ENCODE peak calls at places on chromosomes 7 and 10, in eight cellular contexts. Y, X, J, M, V, W, F and L are unnamed samples.

GRCh38 chr10:114337510-114338462 is 66.5 kb downstream of the AFAP1L2 start:
- DNase-seq in Y (no peak), X (no peak), J (no peak), M (no peak), V (no peak), W (no peak), F (no peak), L (no peak)

GRCh38 chr7:96315109-96315480 is 6.8 kb downstream of the SLC25A13 start:
- DNase-seq in Y (no peak), X (no peak), J (no peak), M (no peak), V (no peak), W (no peak), F (no peak), L (no peak)

GRCh38 chr7:82964150-82964882 is 198.4 kb downstream of the PCLO start:
- DNase-seq in Y (peak), X (no peak), J (no peak), M (no peak), V (no peak), W (no peak), F (no peak), L (no peak)

GRCh38 chr7:22979251-22979650 is 34.7 kb downstream of the HYCC1 start:
- DNase-seq in Y (no peak), X (no peak), J (no peak), M (no peak), V (no peak), W (no peak), F (no peak), L (no peak)

GRCh38 chr10:123521076-123521475 is 145.1 kb upstream of the GPR26 start:
- DNase-seq in Y (no peak), X (no peak), J (no peak), M (no peak), V (no peak), W (no peak), F (no peak), L (peak)

GRCh38 chr10:87634311-87634710 is 25.4 kb upstream of the PAPSS2 start:
- DNase-seq in Y (no peak), X (no peak), J (no peak), M (no peak), V (no peak), W (no peak), F (no peak), L (no peak)

GRCh38 chr10:126953886-126954285 is 48.7 kb downstream of the DOCK1 start:
- DNase-seq in Y (no peak), X (no peak), J (no peak), M (no peak), V (no peak), W (no peak), F (no peak), L (peak)

GRCh38 chr7:66970310-66970709 is 25.1 kb downstream of the SBDS start:
- DNase-seq in Y (no peak), X (no peak), J (no peak), M (no peak), V (no peak), W (no peak), F (no peak), L (no peak)

GRCh38 chr7:47982610-47983009 is 3.2 kb upstream of the HUS1 start:
- DNase-seq in Y (no peak), X (no peak), J (no peak), M (no peak), V (no peak), W (no peak), F (no peak), L (no peak)

GRCh38 chr10:79153753-79154152 is 85.0 kb downstream of the ZMIZ1 start:
- DNase-seq in Y (no peak), X (no peak), J (no peak), M (no peak), V (no peak), W (no peak), F (no peak), L (no peak)

GRCh38 chr7:124489925-124490324 is 275.7 kb downstream of the GPR37 start:
- DNase-seq in Y (no peak), X (no peak), J (no peak), M (no peak), V (no peak), W (no peak), F (no peak), L (no peak)

GRCh38 chr7:98998821-98999725 is 120.7 kb downstream of the TRRAP start:
- DNase-seq in Y (no peak), X (no peak), J (no peak), M (no peak), V (no peak), W (no peak), F (no peak), L (peak)

GRCh38 chr7:55127622-55128081 is 108.8 kb downstream of the EGFR start:
- DNase-seq in Y (no peak), X (no peak), J (no peak), M (no peak), V (no peak), W (no peak), F (no peak), L (no peak)

GRCh38 chr7:29363636-29364425 is 169.3 kb downstream of the CHN2 start:
- DNase-seq in Y (no peak), X (no peak), J (no peak), M (no peak), V (no peak), W (no peak), F (no peak), L (no peak)

GRCh38 chr7:18317956-18318355 is 177.6 kb upstream of the HDAC9 start:
- DNase-seq in Y (no peak), X (no peak), J (no peak), M (no peak), V (no peak), W (no peak), F (no peak), L (no peak)

GRCh38 chr10:100728928-100729876 is 16.2 kb upstream of the PAX2 start:
- DNase-seq in Y (peak), X (no peak), J (no peak), M (peak), V (peak), W (peak), F (no peak), L (no peak)

GRCh38 chr10:4941540-4942330 is 21.5 kb upstream of the AKR1C1 start:
- DNase-seq in Y (no peak), X (no peak), J (no peak), M (no peak), V (no peak), W (no peak), F (no peak), L (no peak)

GRCh38 chr7:51009716-51010496 is 227.2 kb upstream of the GRB10 start:
- DNase-seq in Y (no peak), X (no peak), J (no peak), M (no peak), V (no peak), W (no peak), F (peak), L (peak)

GRCh38 chr10:1057106-1057657 is 997 bp downstream of the WDR37 start:
- DNase-seq in Y (peak), X (no peak), J (no peak), M (no peak), V (no peak), W (peak), F (no peak), L (no peak)

GRCh38 chr7:76064208-76064970 is 16.5 kb downstream of the MDH2 start:
- DNase-seq in Y (no peak), X (no peak), J (no peak), M (no peak), V (no peak), W (no peak), F (no peak), L (no peak)

GRCh38 chr7:102830206-102830605 is 81.4 kb downstream of the FAM185A start:
- DNase-seq in Y (no peak), X (no peak), J (no peak), M (no peak), V (no peak), W (no peak), F (no peak), L (no peak)

GRCh38 chr7:7984424-7984823 is 15.8 kb downstream of the GLCCI1 start:
- DNase-seq in Y (no peak), X (no peak), J (no peak), M (no peak), V (no peak), W (no peak), F (no peak), L (no peak)

GRCh38 chr10:3668276-3668960 is 116.6 kb downstream of the KLF6 start:
- DNase-seq in Y (peak), X (no peak), J (no peak), M (no peak), V (peak), W (peak), F (peak), L (no peak)

GRCh38 chr10:133444342-133445267 is 9.1 kb upstream of the SCART1 start:
- DNase-seq in Y (no peak), X (no peak), J (no peak), M (no peak), V (no peak), W (no peak), F (no peak), L (no peak)

GRCh38 chr10:66924674-66925345 is 1.0 kb upstream of the LRRTM3 start:
- DNase-seq in Y (no peak), X (no peak), J (no peak), M (no peak), V (no peak), W (no peak), F (no peak), L (no peak)

GRCh38 chr7:66790219-66790618 is 49.7 kb downstream of the RABGEF1 start:
- DNase-seq in Y (no peak), X (no peak), J (no peak), M (no peak), V (no peak), W (no peak), F (no peak), L (no peak)

GRCh38 chr7:16318989-16319915 is 102.1 kb downstream of the CRPPA start:
- DNase-seq in Y (no peak), X (no peak), J (no peak), M (peak), V (peak), W (no peak), F (peak), L (no peak)

GRCh38 chr10:73251683-73252444 is 580 bp downstream of the MRPS16 start:
- DNase-seq in Y (peak), X (no peak), J (no peak), M (peak), V (no peak), W (peak), F (no peak), L (no peak)

GRCh38 chr7:152618427-152618826 is 57.5 kb downstream of the XRCC2 start:
- DNase-seq in Y (no peak), X (no peak), J (no peak), M (no peak), V (no peak), W (no peak), F (no peak), L (no peak)

GRCh38 chr7:152617056-152617455 is 58.9 kb downstream of the XRCC2 start:
- DNase-seq in Y (no peak), X (no peak), J (no peak), M (no peak), V (no peak), W (no peak), F (no peak), L (no peak)

GRCh38 chr7:152615052-152615741 is 60.7 kb downstream of the XRCC2 start:
- DNase-seq in Y (no peak), X (no peak), J (no peak), M (peak), V (peak), W (no peak), F (no peak), L (peak)

GRCh38 chr7:152621426-152621825 is 54.5 kb downstream of the XRCC2 start:
- DNase-seq in Y (no peak), X (no peak), J (no peak), M (no peak), V (no peak), W (no peak), F (no peak), L (no peak)

GRCh38 chr7:152619027-152619739 is 56.8 kb downstream of the XRCC2 start:
- DNase-seq in Y (no peak), X (no peak), J (no peak), M (no peak), V (no peak), W (no peak), F (no peak), L (no peak)
- TF ChIP-seq CTCF in Y (no peak), X (no peak), J (no peak), M (no peak), V (no peak), W (peak), F (no peak), L (no peak)

DNA sequence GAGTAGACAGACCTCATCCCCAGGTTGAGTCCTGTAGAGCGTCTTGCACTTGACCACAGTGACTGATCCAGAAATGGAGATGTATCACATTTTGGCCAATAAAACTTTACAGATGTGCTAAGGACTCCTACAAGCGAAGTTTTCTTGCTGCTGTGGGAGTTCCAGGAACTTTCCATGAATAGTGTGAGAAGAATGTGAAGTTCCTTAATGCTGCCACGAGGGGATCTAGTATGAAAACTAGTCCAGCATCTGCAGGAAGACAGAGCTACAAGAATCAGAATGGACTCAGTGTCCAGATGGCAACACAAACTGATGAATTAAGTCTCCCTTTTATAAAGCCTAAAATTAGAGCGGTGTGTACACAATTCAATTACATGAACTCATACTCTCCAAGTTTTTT is 14.8 kb upstream of the LSM8 start:
- DNase-seq in Y (no peak), X (no peak), J (no peak), M (no peak), V (no peak), W (no peak), F (no peak), L (no peak)
- TF ChIP-seq CTCF in Y (peak), X (peak), J (no peak), M (no peak), V (no peak), W (no peak), F (no peak), L (no peak)

DNA sequence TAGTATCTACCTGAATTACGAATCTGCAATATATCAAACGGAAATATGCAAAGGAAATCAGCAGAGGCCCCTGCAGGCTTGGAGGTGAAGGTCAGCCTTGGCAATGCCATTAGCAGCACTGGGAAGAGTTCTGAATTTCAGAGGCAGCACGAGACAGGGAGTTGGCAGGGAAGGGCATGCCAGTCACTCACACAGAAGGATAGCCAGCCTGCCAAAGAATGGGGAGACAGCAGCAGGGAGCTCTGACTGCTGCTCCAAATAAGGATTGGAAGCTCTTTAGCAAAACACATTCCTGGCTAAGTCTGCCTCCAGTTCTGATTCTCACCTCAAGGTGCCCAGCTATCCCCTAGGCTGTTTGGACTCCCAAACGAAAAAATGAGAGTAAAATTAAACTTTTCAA is 188.0 kb downstream of the PDE1C start:
- DNase-seq in Y (no peak), X (no peak), J (no peak), M (no peak), V (peak), W (no peak), F (no peak), L (no peak)
- TF ChIP-seq CTCF in Y (no peak), X (no peak), J (no peak), M (no peak), V (peak), W (no peak), F (no peak), L (peak)

GRCh38 chr7:71480814-71481213 is 348.9 kb downstream of the GALNT17 start:
- DNase-seq in Y (no peak), X (no peak), J (no peak), M (no peak), V (no peak), W (no peak), F (no peak), L (no peak)
- TF ChIP-seq CTCF in Y (no peak), X (no peak), J (no peak), M (no peak), V (no peak), W (no peak), F (no peak), L (no peak)

DNA sequence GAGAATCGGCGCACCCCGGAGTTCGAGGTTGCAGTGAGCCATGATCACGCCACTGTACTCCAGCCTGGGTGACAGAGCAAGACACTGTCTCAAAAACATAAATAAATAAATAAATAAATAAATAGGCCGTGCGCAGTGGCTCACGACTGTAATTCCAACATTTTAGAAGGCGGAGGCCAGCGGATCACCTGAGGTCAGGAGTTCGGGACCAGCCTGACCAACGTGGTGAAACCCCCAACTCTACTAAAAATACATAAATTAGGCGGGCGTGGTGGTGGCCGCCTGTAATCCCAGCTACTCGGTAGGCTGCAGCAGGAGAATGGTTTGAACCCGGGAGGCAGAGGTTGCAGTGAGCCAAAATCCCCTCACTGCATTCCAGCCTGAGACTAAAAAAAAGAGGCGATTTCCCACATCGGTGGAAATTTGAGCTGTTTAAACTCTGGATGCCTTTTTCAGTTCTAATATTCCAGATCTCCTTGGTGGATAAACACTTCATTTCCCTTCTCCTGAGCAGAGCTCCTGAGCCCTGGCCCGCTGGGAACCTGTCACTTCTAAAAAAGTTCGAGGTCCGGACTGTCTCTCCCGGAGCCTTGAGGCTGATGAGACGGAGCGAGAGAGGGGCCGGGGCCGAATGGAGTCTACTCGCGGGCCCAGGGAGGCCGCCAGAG is 2.0 kb upstream of the NFKB2 start:
- DNase-seq in Y (no peak), X (no peak), J (no peak), M (no peak), V (no peak), W (no peak), F (no peak), L (no peak)
- TF ChIP-seq CTCF in Y (no peak), X (no peak), J (no peak), M (peak), V (peak), W (no peak), F (peak), L (peak)

GRCh38 chr10:90130321-90131086 is 429.1 kb downstream of the KIF20B start:
- DNase-seq in Y (no peak), X (no peak), J (no peak), M (no peak), V (no peak), W (no peak), F (no peak), L (no peak)

GRCh38 chr10:90125406-90125805 is 424.0 kb downstream of the KIF20B start:
- DNase-seq in Y (no peak), X (no peak), J (no peak), M (no peak), V (no peak), W (no peak), F (no peak), L (no peak)

DNA sequence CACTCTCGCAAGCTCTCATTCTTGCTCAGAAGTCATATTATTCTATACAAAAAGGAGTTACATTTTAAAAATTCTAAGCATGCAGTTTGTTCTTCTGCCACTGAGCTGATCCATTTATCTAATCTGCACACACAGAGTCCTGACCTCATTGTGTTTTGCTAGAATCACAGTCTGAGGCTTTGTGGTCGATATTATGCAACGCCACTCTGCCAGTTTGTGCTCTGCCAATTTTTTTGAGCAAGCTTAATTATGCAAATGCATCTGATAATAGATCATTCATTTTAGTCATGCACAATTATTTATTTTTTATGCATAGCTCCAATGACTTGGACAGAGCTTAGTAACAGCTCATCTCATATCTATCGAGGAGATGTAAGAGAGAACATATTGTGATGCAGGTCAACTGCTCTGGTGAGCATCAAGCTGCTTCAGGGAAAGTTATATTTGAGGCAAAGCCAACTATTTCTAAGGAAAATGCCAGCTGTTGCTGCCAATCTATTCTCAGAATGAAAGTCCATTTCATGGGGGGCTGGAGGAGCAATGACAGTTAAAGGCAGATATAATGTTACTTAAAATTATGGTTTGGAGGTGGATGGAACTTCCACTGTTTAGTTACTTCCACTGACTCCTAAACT is 424.7 kb downstream of the KIF20B start:
- DNase-seq in Y (no peak), X (no peak), J (no peak), M (no peak), V (no peak), W (no peak), F (no peak), L (no peak)
- TF ChIP-seq CTCF in Y (no peak), X (no peak), J (no peak), M (no peak), V (no peak), W (no peak), F (no peak), L (no peak)

GRCh38 chr7:13115157-13115772 is 427.8 kb downstream of the ARL4A start:
- DNase-seq in Y (no peak), X (no peak), J (no peak), M (no peak), V (no peak), W (no peak), F (no peak), L (no peak)

GRCh38 chr7:13111230-13111629 is 423.8 kb downstream of the ARL4A start:
- DNase-seq in Y (no peak), X (no peak), J (no peak), M (no peak), V (no peak), W (no peak), F (no peak), L (no peak)

GRCh38 chr7:13115829-13116228 is 428.4 kb downstream of the ARL4A start:
- DNase-seq in Y (no peak), X (no peak), J (no peak), M (no peak), V (no peak), W (no peak), F (no peak), L (no peak)

GRCh38 chr7:13117103-13117502 is 429.7 kb downstream of the ARL4A start:
- DNase-seq in Y (no peak), X (no peak), J (no peak), M (no peak), V (peak), W (no peak), F (peak), L (no peak)
- TF ChIP-seq CTCF in Y (peak), X (peak), J (no peak), M (peak), V (peak), W (peak), F (peak), L (peak)